ENCODE peak calls at places on chromosomes 6 and 20, in eight cellular contexts. X, W, R, Z, H, O, K and P are unnamed samples. For H3K4me1, the result is how much of the 10 kb centered on the place peaks cover.

GRCh38 chr6:129138739-129139405 is 255.9 kb downstream of the LAMA2 start:
- DNase-seq in X (no peak), W (no peak), R (no peak), Z (no peak), H (no peak), O (no peak), K (no peak), P (no peak)

GRCh38 chr20:6588296-6588695 is 179.2 kb upstream of the BMP2 start:
- DNase-seq in X (peak), W (no peak), R (no peak), Z (no peak), H (peak), O (no peak), K (no peak), P (no peak)

GRCh38 chr6:26305097-26305841 is 59.7 kb upstream of the BTN3A2 start:
- DNase-seq in X (peak), W (no peak), R (no peak), Z (peak), H (peak), O (no peak), K (peak), P (peak)

GRCh38 chr6:8859501-8859900 is 424.2 kb upstream of the SLC35B3 start:
- DNase-seq in X (no peak), W (no peak), R (no peak), Z (no peak), H (no peak), O (no peak), K (no peak), P (no peak)

GRCh38 chr6:112144145-112144926 is 56.9 kb downstream of the FAM229B start:
- DNase-seq in X (no peak), W (no peak), R (no peak), Z (no peak), H (no peak), O (no peak), K (no peak), P (no peak)

GRCh38 chr20:36792422-36792821 is 18.9 kb upstream of the DSN1 start:
- DNase-seq in X (no peak), W (peak), R (no peak), Z (peak), H (no peak), O (no peak), K (peak), P (no peak)

GRCh38 chr20:50304501-50304856 is 113.8 kb downstream of the CEBPB start:
- DNase-seq in X (no peak), W (no peak), R (no peak), Z (no peak), H (peak), O (peak), K (no peak), P (peak)

GRCh38 chr20:47863531-47863930 is 78.2 kb upstream of the SULF2 start:
- DNase-seq in X (no peak), W (no peak), R (no peak), Z (no peak), H (no peak), O (no peak), K (no peak), P (no peak)

GRCh38 chr20:824490-824889 is 9.0 kb upstream of the FAM110A start:
- DNase-seq in X (no peak), W (no peak), R (no peak), Z (no peak), H (no peak), O (no peak), K (no peak), P (no peak)

GRCh38 chr20:36061754-36062153 is 92.8 kb upstream of the EPB41L1 start:
- DNase-seq in X (no peak), W (no peak), R (no peak), Z (no peak), H (no peak), O (peak), K (no peak), P (no peak)

GRCh38 chr6:101397199-101397598 is 3.7 kb downstream of the GRIK2 start:
- DNase-seq in X (no peak), W (no peak), R (no peak), Z (no peak), H (no peak), O (no peak), K (peak), P (no peak)

GRCh38 chr6:78832091-78832808 is 35.1 kb upstream of the IRAK1BP1 start:
- DNase-seq in X (peak), W (no peak), R (no peak), Z (no peak), H (no peak), O (no peak), K (no peak), P (no peak)

GRCh38 chr6:78836610-78837009 is 30.7 kb upstream of the IRAK1BP1 start:
- DNase-seq in X (no peak), W (no peak), R (no peak), Z (no peak), H (no peak), O (no peak), K (no peak), P (no peak)

GRCh38 chr6:78830810-78831209 is 36.5 kb upstream of the IRAK1BP1 start:
- DNase-seq in X (no peak), W (no peak), R (no peak), Z (no peak), H (no peak), O (no peak), K (no peak), P (no peak)

GRCh38 chr6:78831492-78831891 is 35.9 kb upstream of the IRAK1BP1 start:
- DNase-seq in X (peak), W (no peak), R (no peak), Z (no peak), H (no peak), O (no peak), K (no peak), P (no peak)

DNA sequence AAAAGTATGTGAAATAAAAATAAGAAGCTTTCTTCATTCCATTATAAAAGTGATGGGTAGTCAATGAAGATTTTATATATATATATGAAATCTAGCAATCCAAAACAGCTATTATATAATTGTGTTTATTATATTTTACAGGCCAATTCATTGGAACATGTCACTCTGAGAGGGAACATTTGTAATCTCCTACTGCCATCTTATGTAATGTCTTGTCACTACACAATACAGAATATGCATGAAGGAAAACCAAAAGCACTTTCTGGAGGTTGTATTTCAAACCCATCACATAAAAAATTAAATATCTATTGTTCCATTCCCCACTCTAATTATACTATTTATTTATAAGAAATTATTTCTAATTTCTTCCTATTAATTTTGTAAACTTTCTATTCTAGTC is 31.5 kb upstream of the IRAK1BP1 start:
- DNase-seq in X (no peak), W (no peak), R (no peak), Z (no peak), H (no peak), O (no peak), K (no peak), P (no peak)
- H3K4me1 ChIP-seq in X (under half), W (under half), R (under half), Z (under half), H (under half), O (under half), K (under half), P (under half)

GRCh38 chr6:160004018-160004417 is 35.1 kb downstream of the IGF2R start:
- DNase-seq in X (no peak), W (no peak), R (no peak), Z (no peak), H (no peak), O (no peak), K (no peak), P (no peak)
- H3K4me1 ChIP-seq in X (under half), W (under half), R (under half), Z (under half), H (under half), O (under half), K (under half), P (under half)

DNA sequence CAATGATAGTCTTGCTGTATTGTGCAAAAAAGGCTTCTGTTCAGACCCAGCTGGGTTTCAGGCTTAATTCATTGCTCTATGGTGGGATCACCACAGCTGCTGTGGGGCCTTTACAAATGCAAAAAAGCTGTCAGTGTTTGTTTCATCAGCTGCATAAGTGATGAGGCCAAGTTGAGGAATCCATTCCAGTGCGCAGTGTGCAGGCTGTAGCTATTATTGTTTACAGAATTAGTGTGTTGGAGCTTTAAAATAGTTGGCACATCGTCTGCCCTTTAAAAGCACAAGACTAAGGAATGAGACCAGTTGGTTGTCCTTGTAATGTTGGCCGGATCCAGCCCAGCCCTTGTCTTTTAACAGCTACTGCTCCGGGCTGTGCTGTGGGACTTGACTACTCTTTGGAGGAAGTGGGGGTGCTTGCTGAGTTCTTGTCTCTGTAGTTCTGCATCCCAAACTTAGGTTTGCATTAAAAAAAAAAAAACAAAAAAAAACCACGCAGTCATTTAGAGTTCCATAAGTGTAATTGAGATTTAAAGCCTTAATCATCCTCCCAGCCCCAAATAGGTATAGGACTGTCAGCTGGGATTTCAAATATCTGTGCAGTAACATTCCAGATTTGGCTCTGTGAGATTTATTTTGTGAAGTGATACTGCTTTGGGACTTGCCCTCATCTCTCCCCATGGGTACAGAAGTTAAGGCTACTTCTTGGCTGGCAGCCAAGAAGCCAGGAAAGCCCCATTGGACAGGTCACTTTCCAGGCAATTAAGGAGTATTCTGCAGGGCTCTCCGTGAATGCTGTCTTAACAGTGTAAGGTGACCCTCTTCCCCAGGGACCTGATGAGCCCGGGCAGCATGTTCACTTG is 19.3 kb downstream of the JARID2 start:
- DNase-seq in X (no peak), W (peak), R (no peak), Z (no peak), H (no peak), O (peak), K (peak), P (no peak)
- H3K4me1 ChIP-seq in X (half or more), W (half or more), R (under half), Z (under half), H (half or more), O (half or more), K (half or more), P (under half)

GRCh38 chr6:3337521-3338350 is 79.0 kb downstream of the PSMG4 start:
- DNase-seq in X (no peak), W (no peak), R (no peak), Z (no peak), H (no peak), O (no peak), K (no peak), P (no peak)
- H3K4me1 ChIP-seq in X (half or more), W (half or more), R (under half), Z (under half), H (half or more), O (under half), K (under half), P (under half)

DNA sequence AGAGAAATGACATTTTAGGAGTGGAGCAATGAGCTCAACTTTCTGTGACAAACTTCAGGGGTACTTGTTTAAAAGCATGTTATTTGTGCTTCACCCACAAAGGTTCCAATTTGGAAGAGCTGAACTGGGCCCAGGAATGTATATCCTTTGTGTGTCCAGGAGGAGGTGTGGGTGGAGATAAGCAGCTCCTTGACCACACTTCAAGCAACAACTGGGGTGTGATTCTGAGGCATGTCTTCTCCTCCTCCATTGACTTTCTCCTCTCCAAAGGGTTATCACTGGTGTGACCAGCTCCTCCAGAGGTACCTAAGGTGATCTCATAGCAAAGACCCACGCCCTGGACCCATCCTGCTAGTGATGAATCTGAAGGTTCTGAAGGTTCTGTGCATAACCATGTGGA is 60.7 kb upstream of the CD93 start:
- DNase-seq in X (no peak), W (no peak), R (no peak), Z (no peak), H (no peak), O (no peak), K (no peak), P (no peak)
- H3K4me1 ChIP-seq in X (under half), W (under half), R (under half), Z (half or more), H (under half), O (half or more), K (under half), P (under half)

GRCh38 chr6:159062564-159062945 is 17.8 kb upstream of the TAGAP start:
- DNase-seq in X (no peak), W (no peak), R (no peak), Z (no peak), H (no peak), O (no peak), K (peak), P (no peak)

GRCh38 chr6:159061146-159061545 is 16.4 kb upstream of the TAGAP start:
- DNase-seq in X (no peak), W (no peak), R (no peak), Z (no peak), H (no peak), O (no peak), K (no peak), P (no peak)

GRCh38 chr6:159061805-159062563 is 17.2 kb upstream of the TAGAP start:
- DNase-seq in X (no peak), W (no peak), R (no peak), Z (no peak), H (no peak), O (no peak), K (peak), P (no peak)

GRCh38 chr6:159063549-159063948 is 18.8 kb upstream of the TAGAP start:
- DNase-seq in X (no peak), W (no peak), R (no peak), Z (no peak), H (no peak), O (no peak), K (no peak), P (no peak)

GRCh38 chr6:159062965-159063364 is 18.2 kb upstream of the TAGAP start:
- DNase-seq in X (no peak), W (no peak), R (no peak), Z (no peak), H (no peak), O (no peak), K (peak), P (no peak)
- H3K4me1 ChIP-seq in X (under half), W (under half), R (under half), Z (under half), H (under half), O (under half), K (under half), P (under half)

GRCh38 chr6:36683656-36684446 is 5.3 kb downstream of the CDKN1A start:
- DNase-seq in X (peak), W (no peak), R (no peak), Z (no peak), H (no peak), O (no peak), K (no peak), P (no peak)
- H3K4me1 ChIP-seq in X (under half), W (under half), R (under half), Z (under half), H (under half), O (half or more), K (half or more), P (under half)

DNA sequence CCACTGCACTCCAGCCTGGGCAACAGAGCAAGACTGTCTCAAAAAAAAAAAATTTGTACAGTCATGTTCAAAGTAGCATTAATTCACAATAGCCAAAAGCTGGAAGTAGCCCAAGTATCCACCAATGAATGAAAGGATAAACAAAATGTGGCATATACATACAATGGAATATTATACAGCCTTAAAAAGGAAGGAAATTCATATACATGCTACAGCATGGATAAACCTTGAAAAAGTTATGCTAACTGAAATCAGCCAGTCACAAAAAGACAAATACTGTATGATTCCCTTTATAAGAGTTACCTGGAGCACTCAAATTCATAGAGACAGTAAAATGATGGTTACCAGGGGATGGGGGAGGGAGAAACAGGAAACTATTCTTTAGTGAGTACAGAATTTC is 15.7 kb downstream of the EEF1A1 start:
- DNase-seq in X (no peak), W (no peak), R (no peak), Z (no peak), H (no peak), O (no peak), K (no peak), P (no peak)
- H3K4me1 ChIP-seq in X (under half), W (under half), R (under half), Z (under half), H (under half), O (under half), K (under half), P (under half)

DNA sequence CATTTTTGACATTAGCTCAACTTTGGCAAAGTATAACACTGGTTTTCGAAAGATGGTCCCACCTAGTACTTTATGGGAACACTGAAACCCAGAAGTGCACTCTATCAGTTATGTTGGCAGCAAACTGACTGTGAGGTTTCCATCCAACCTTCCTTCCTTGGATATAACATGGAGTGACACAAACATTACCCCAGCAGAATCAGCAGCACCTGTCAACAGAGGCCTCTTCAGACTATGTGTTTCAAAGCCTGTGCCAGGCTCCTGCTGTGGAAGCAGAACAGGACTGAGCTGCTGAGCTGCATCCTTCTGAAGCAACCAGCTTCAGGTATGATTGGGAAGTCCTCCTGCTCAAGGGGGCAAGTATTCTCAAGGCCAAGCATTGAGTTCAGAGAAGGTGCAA is 852.4 kb upstream of the HS3ST5 start:
- DNase-seq in X (no peak), W (no peak), R (no peak), Z (no peak), H (no peak), O (no peak), K (no peak), P (no peak)
- H3K4me1 ChIP-seq in X (under half), W (under half), R (under half), Z (under half), H (under half), O (under half), K (under half), P (under half)

GRCh38 chr6:15879372-15880261 is 216.8 kb upstream of the DTNBP1 start:
- DNase-seq in X (peak), W (no peak), R (no peak), Z (no peak), H (peak), O (peak), K (peak), P (peak)
- H3K4me1 ChIP-seq in X (under half), W (under half), R (under half), Z (under half), H (under half), O (under half), K (under half), P (under half)